ENCODE peak calls at places on chromosomes 13 and 19, in eight cellular contexts. W, T, Y, U, C, G, Q and B are unnamed samples.

GRCh38 chr13:75550159-75550567 is 572 bp downstream of the UCHL3 start:
- DNase-seq in W (no peak), T (peak), Y (no peak), U (no peak), C (no peak), G (peak), Q (no peak), B (no peak)

GRCh38 chr13:98957731-98958442 is 20.0 kb downstream of the DOCK9 start:
- DNase-seq in W (no peak), T (no peak), Y (no peak), U (no peak), C (no peak), G (no peak), Q (no peak), B (no peak)

GRCh38 chr19:38003427-38004099 is 96.6 kb downstream of the SIPA1L3 start:
- DNase-seq in W (peak), T (peak), Y (peak), U (peak), C (no peak), G (peak), Q (peak), B (peak)

GRCh38 chr19:37718357-37718756 is 1.2 kb downstream of the ZNF607 start:
- DNase-seq in W (no peak), T (no peak), Y (no peak), U (no peak), C (no peak), G (no peak), Q (no peak), B (no peak)

GRCh38 chr19:1472227-1473055 is 6.6 kb downstream of the C19orf25 start:
- DNase-seq in W (no peak), T (no peak), Y (no peak), U (no peak), C (no peak), G (no peak), Q (peak), B (no peak)

GRCh38 chr13:104567114-104567513 is 1500.9 kb upstream of the SLC10A2 start:
- DNase-seq in W (no peak), T (no peak), Y (no peak), U (no peak), C (no peak), G (no peak), Q (no peak), B (no peak)

GRCh38 chr19:58317481-58318072 is 9.2 kb upstream of the ZSCAN22 start:
- DNase-seq in W (no peak), T (no peak), Y (no peak), U (no peak), C (no peak), G (no peak), Q (no peak), B (no peak)

GRCh38 chr13:99307247-99307646 is at the start of gene GPR183:
- DNase-seq in W (no peak), T (no peak), Y (no peak), U (no peak), C (no peak), G (no peak), Q (no peak), B (no peak)

GRCh38 chr19:4868286-4868834 is 893 bp upstream of the PLIN3 start:
- DNase-seq in W (no peak), T (no peak), Y (no peak), U (no peak), C (no peak), G (no peak), Q (no peak), B (no peak)

GRCh38 chr13:57825066-57825465 is 193.5 kb downstream of the PCDH17 start:
- DNase-seq in W (no peak), T (no peak), Y (no peak), U (no peak), C (no peak), G (no peak), Q (no peak), B (no peak)

GRCh38 chr13:109344552-109345157 is 441.7 kb downstream of the IRS2 start:
- DNase-seq in W (no peak), T (no peak), Y (no peak), U (no peak), C (no peak), G (no peak), Q (no peak), B (no peak)

GRCh38 chr19:12611361-12611699 is 610 bp downstream of the ZNF791 start:
- DNase-seq in W (peak), T (peak), Y (peak), U (peak), C (no peak), G (no peak), Q (peak), B (peak)

GRCh38 chr13:65597839-65598818 is 1632.0 kb downstream of the PCDH9 start:
- DNase-seq in W (no peak), T (no peak), Y (no peak), U (no peak), C (no peak), G (no peak), Q (no peak), B (no peak)

GRCh38 chr13:42477588-42478190 is 96.3 kb upstream of the TNFSF11 start:
- DNase-seq in W (no peak), T (no peak), Y (no peak), U (peak), C (no peak), G (no peak), Q (no peak), B (no peak)

GRCh38 chr13:44795176-44795575 is 194.1 kb downstream of the NUFIP1 start:
- DNase-seq in W (no peak), T (no peak), Y (no peak), U (no peak), C (no peak), G (no peak), Q (no peak), B (no peak)

GRCh38 chr13:113774177-113775107 is 15.4 kb downstream of the TMEM255B start:
- DNase-seq in W (no peak), T (no peak), Y (no peak), U (no peak), C (no peak), G (no peak), Q (no peak), B (no peak)

GRCh38 chr19:28026636-28027035 is 1186.3 kb downstream of the UQCRFS1 start:
- DNase-seq in W (no peak), T (no peak), Y (no peak), U (no peak), C (no peak), G (no peak), Q (no peak), B (no peak)

GRCh38 chr19:802888-803561 is 5.8 kb downstream of the PTBP1 start:
- DNase-seq in W (no peak), T (peak), Y (peak), U (no peak), C (no peak), G (no peak), Q (no peak), B (no peak)

GRCh38 chr13:92716749-92717148 is 509.9 kb upstream of the GPC6 start:
- DNase-seq in W (no peak), T (no peak), Y (no peak), U (no peak), C (no peak), G (no peak), Q (no peak), B (no peak)

GRCh38 chr13:98874029-98874397 is 103.9 kb downstream of the DOCK9 start:
- DNase-seq in W (no peak), T (no peak), Y (no peak), U (no peak), C (no peak), G (no peak), Q (no peak), B (no peak)

GRCh38 chr19:51688665-51689571 is 4.2 kb upstream of the SPACA6 start:
- DNase-seq in W (peak), T (peak), Y (peak), U (peak), C (no peak), G (peak), Q (peak), B (peak)

GRCh38 chr13:56424246-56424645 is 716.5 kb upstream of the PRR20A start:
- DNase-seq in W (no peak), T (no peak), Y (no peak), U (no peak), C (no peak), G (no peak), Q (no peak), B (no peak)

GRCh38 chr13:106612688-106613087 is 44.8 kb upstream of the ARGLU1 start:
- DNase-seq in W (peak), T (peak), Y (no peak), U (peak), C (no peak), G (no peak), Q (no peak), B (no peak)

GRCh38 chr13:27170521-27171243 is 929 bp downstream of the USP12 start:
- DNase-seq in W (no peak), T (no peak), Y (peak), U (peak), C (no peak), G (peak), Q (peak), B (no peak)

GRCh38 chr19:48959341-48960239 is 4.9 kb downstream of the BAX start:
- DNase-seq in W (no peak), T (no peak), Y (no peak), U (no peak), C (no peak), G (no peak), Q (no peak), B (no peak)

GRCh38 chr13:111255228-111255790 is 65.1 kb upstream of the TEX29 start:
- DNase-seq in W (no peak), T (no peak), Y (no peak), U (no peak), C (no peak), G (no peak), Q (no peak), B (no peak)

GRCh38 chr19:32101206-32101605 is 244.2 kb upstream of the ZNF507 start:
- DNase-seq in W (no peak), T (no peak), Y (no peak), U (no peak), C (no peak), G (no peak), Q (no peak), B (no peak)

GRCh38 chr19:45780448-45781281 is 1.6 kb downstream of the DMPK start:
- DNase-seq in W (no peak), T (no peak), Y (no peak), U (no peak), C (no peak), G (no peak), Q (no peak), B (peak)

GRCh38 chr13:74197686-74198085 is 63.5 kb upstream of the KLF12 start:
- DNase-seq in W (no peak), T (no peak), Y (no peak), U (no peak), C (no peak), G (no peak), Q (no peak), B (no peak)

GRCh38 chr19:15790096-15790495 is 2.6 kb downstream of the OR10H5 start:
- DNase-seq in W (no peak), T (no peak), Y (no peak), U (no peak), C (no peak), G (no peak), Q (no peak), B (no peak)

GRCh38 chr13:103188688-103189326 is 122.6 kb upstream of the SLC10A2 start:
- DNase-seq in W (no peak), T (no peak), Y (no peak), U (no peak), C (no peak), G (no peak), Q (no peak), B (no peak)

GRCh38 chr13:101919541-101920306 is 467.2 kb downstream of the ITGBL1 start:
- DNase-seq in W (no peak), T (no peak), Y (peak), U (peak), C (no peak), G (no peak), Q (peak), B (no peak)

GRCh38 chr19:3324405-3324856 is 42.0 kb upstream of the NFIC start:
- DNase-seq in W (peak), T (no peak), Y (peak), U (peak), C (peak), G (peak), Q (peak), B (no peak)

GRCh38 chr19:10820173-10820572 is 15.8 kb downstream of the TMED1 start:
- DNase-seq in W (no peak), T (no peak), Y (no peak), U (no peak), C (no peak), G (no peak), Q (no peak), B (no peak)

GRCh38 chr13:43648733-43649132 is 138.0 kb downstream of the ENOX1 start:
- DNase-seq in W (no peak), T (no peak), Y (no peak), U (no peak), C (no peak), G (no peak), Q (no peak), B (no peak)